ENCODE peak calls at places on chromosomes 7 and 10, in eight cellular contexts. One of them, this sample, is unnamed.

GRCh38 chr10:53064609-53065008 is 292.0 kb upstream of the MBL2 start:
- DNase-seq in H7: no peak
- DNase-seq in CD8-positive, alpha-beta memory T cell: no peak
- DNase-seq in MCF 10A: no peak
- DNase-seq in neuronal stem cell: no peak
- DNase-seq in mammary epithelial cell: no peak
- DNase-seq in T-helper 1 cell: no peak
- DNase-seq in midbrain: no peak
- DNase-seq in this sample: no peak

GRCh38 chr10:98269435-98269912 is 1.5 kb upstream of the LOXL4 start:
- DNase-seq in H7: peak; percentile 71
- DNase-seq in CD8-positive, alpha-beta memory T cell: no peak
- DNase-seq in MCF 10A: peak; percentile 75
- DNase-seq in neuronal stem cell: no peak
- DNase-seq in mammary epithelial cell: peak; percentile 63
- DNase-seq in T-helper 1 cell: no peak
- DNase-seq in midbrain: peak; percentile 12
- DNase-seq in this sample: peak; percentile 64

GRCh38 chr7:149733554-149734513 is 39.6 kb downstream of the ZNF467 start:
- DNase-seq in H7: no peak
- DNase-seq in CD8-positive, alpha-beta memory T cell: no peak
- DNase-seq in MCF 10A: no peak
- DNase-seq in neuronal stem cell: no peak
- DNase-seq in mammary epithelial cell: no peak
- DNase-seq in T-helper 1 cell: no peak
- DNase-seq in midbrain: no peak
- DNase-seq in this sample: no peak

GRCh38 chr10:69417542-69417941 is 824 bp upstream of the TACR2 start:
- DNase-seq in H7: no peak
- DNase-seq in CD8-positive, alpha-beta memory T cell: no peak
- DNase-seq in MCF 10A: no peak
- DNase-seq in neuronal stem cell: no peak
- DNase-seq in mammary epithelial cell: no peak
- DNase-seq in T-helper 1 cell: no peak
- DNase-seq in midbrain: no peak
- DNase-seq in this sample: no peak

GRCh38 chr10:62352356-62352963 is 21.7 kb upstream of the ZNF365 start:
- DNase-seq in H7: no peak
- DNase-seq in CD8-positive, alpha-beta memory T cell: no peak
- DNase-seq in MCF 10A: peak; percentile 0
- DNase-seq in neuronal stem cell: no peak
- DNase-seq in mammary epithelial cell: peak; percentile 81
- DNase-seq in T-helper 1 cell: no peak
- DNase-seq in midbrain: no peak
- DNase-seq in this sample: no peak

GRCh38 chr10:15745748-15746147 is 26.0 kb upstream of the ITGA8 start:
- DNase-seq in H7: no peak
- DNase-seq in CD8-positive, alpha-beta memory T cell: no peak
- DNase-seq in MCF 10A: no peak
- DNase-seq in neuronal stem cell: no peak
- DNase-seq in mammary epithelial cell: no peak
- DNase-seq in T-helper 1 cell: no peak
- DNase-seq in midbrain: no peak
- DNase-seq in this sample: no peak

GRCh38 chr10:77925410-77925794 is 1.2 kb downstream of the DLG5 start:
- DNase-seq in H7: peak; percentile 36
- DNase-seq in CD8-positive, alpha-beta memory T cell: no peak
- DNase-seq in MCF 10A: no peak
- DNase-seq in neuronal stem cell: no peak
- DNase-seq in mammary epithelial cell: peak; percentile 50
- DNase-seq in T-helper 1 cell: no peak
- DNase-seq in midbrain: peak; percentile 26
- DNase-seq in this sample: no peak

GRCh38 chr7:135512135-135512887 is 2.4 kb upstream of the CNOT4 start:
- DNase-seq in H7: peak; percentile 46
- DNase-seq in CD8-positive, alpha-beta memory T cell: no peak
- DNase-seq in MCF 10A: peak; percentile 80
- DNase-seq in neuronal stem cell: peak; percentile 11
- DNase-seq in mammary epithelial cell: peak; percentile 53
- DNase-seq in T-helper 1 cell: peak; percentile 71
- DNase-seq in midbrain: peak; percentile 62
- DNase-seq in this sample: no peak

GRCh38 chr7:19017374-19017773 is 100.1 kb downstream of the TWIST1 start:
- DNase-seq in H7: no peak
- DNase-seq in CD8-positive, alpha-beta memory T cell: no peak
- DNase-seq in MCF 10A: no peak
- DNase-seq in neuronal stem cell: no peak
- DNase-seq in mammary epithelial cell: no peak
- DNase-seq in T-helper 1 cell: no peak
- DNase-seq in midbrain: no peak
- DNase-seq in this sample: no peak

GRCh38 chr7:18901351-18901750 is 216.1 kb downstream of the TWIST1 start:
- DNase-seq in H7: no peak
- DNase-seq in CD8-positive, alpha-beta memory T cell: no peak
- DNase-seq in MCF 10A: no peak
- DNase-seq in neuronal stem cell: no peak
- DNase-seq in mammary epithelial cell: no peak
- DNase-seq in T-helper 1 cell: no peak
- DNase-seq in midbrain: no peak
- DNase-seq in this sample: no peak

GRCh38 chr7:152519290-152519689 is 83.5 kb upstream of the KMT2C start:
- DNase-seq in H7: no peak
- DNase-seq in CD8-positive, alpha-beta memory T cell: no peak
- DNase-seq in MCF 10A: no peak
- DNase-seq in neuronal stem cell: no peak
- DNase-seq in mammary epithelial cell: no peak
- DNase-seq in T-helper 1 cell: no peak
- DNase-seq in midbrain: no peak
- DNase-seq in this sample: no peak

GRCh38 chr10:5526691-5527331 is 2.0 kb downstream of the CALML3 start:
- DNase-seq in H7: no peak
- DNase-seq in CD8-positive, alpha-beta memory T cell: no peak
- DNase-seq in MCF 10A: no peak
- DNase-seq in neuronal stem cell: no peak
- DNase-seq in mammary epithelial cell: no peak
- DNase-seq in T-helper 1 cell: no peak
- DNase-seq in midbrain: no peak
- DNase-seq in this sample: no peak

GRCh38 chr7:150685219-150686029 is at the start of gene GIMAP2:
- DNase-seq in H7: no peak
- DNase-seq in CD8-positive, alpha-beta memory T cell: no peak
- DNase-seq in MCF 10A: peak; percentile 33
- DNase-seq in neuronal stem cell: no peak
- DNase-seq in mammary epithelial cell: peak; percentile 43
- DNase-seq in T-helper 1 cell: peak; percentile 80
- DNase-seq in midbrain: peak; percentile 45
- DNase-seq in this sample: no peak

GRCh38 chr10:133315847-133316246 is 7.1 kb downstream of the ZNF511 start:
- DNase-seq in H7: no peak
- DNase-seq in CD8-positive, alpha-beta memory T cell: no peak
- DNase-seq in MCF 10A: no peak
- DNase-seq in neuronal stem cell: no peak
- DNase-seq in mammary epithelial cell: no peak
- DNase-seq in T-helper 1 cell: no peak
- DNase-seq in midbrain: no peak
- DNase-seq in this sample: no peak

GRCh38 chr7:98077762-98078161 is 28.9 kb upstream of the LMTK2 start:
- DNase-seq in H7: no peak
- DNase-seq in CD8-positive, alpha-beta memory T cell: no peak
- DNase-seq in MCF 10A: no peak
- DNase-seq in neuronal stem cell: no peak
- DNase-seq in mammary epithelial cell: no peak
- DNase-seq in T-helper 1 cell: no peak
- DNase-seq in midbrain: no peak
- DNase-seq in this sample: no peak

GRCh38 chr10:71093531-71093930 is 118.8 kb upstream of the UNC5B start:
- DNase-seq in H7: no peak
- DNase-seq in CD8-positive, alpha-beta memory T cell: no peak
- DNase-seq in MCF 10A: no peak
- DNase-seq in neuronal stem cell: no peak
- DNase-seq in mammary epithelial cell: no peak
- DNase-seq in T-helper 1 cell: no peak
- DNase-seq in midbrain: no peak
- DNase-seq in this sample: no peak

GRCh38 chr10:71888623-71889387 is 37.8 kb upstream of the PSAP start:
- DNase-seq in H7: peak; percentile 84
- DNase-seq in CD8-positive, alpha-beta memory T cell: no peak
- DNase-seq in MCF 10A: peak; percentile 83
- DNase-seq in neuronal stem cell: peak; percentile 23
- DNase-seq in mammary epithelial cell: peak; percentile 78
- DNase-seq in T-helper 1 cell: peak; percentile 64
- DNase-seq in midbrain: peak; percentile 89
- DNase-seq in this sample: peak; percentile 95

GRCh38 chr10:72107325-72108003 is 19.1 kb upstream of the SPOCK2 start:
- DNase-seq in H7: no peak
- DNase-seq in CD8-positive, alpha-beta memory T cell: no peak
- DNase-seq in MCF 10A: peak; percentile 5
- DNase-seq in neuronal stem cell: no peak
- DNase-seq in mammary epithelial cell: peak; percentile 75
- DNase-seq in T-helper 1 cell: peak; percentile 66
- DNase-seq in midbrain: no peak
- DNase-seq in this sample: no peak

GRCh38 chr7:105189859-105190492 is 176.0 kb downstream of the KMT2E start:
- DNase-seq in H7: no peak
- DNase-seq in CD8-positive, alpha-beta memory T cell: no peak
- DNase-seq in MCF 10A: no peak
- DNase-seq in neuronal stem cell: no peak
- DNase-seq in mammary epithelial cell: no peak
- DNase-seq in T-helper 1 cell: no peak
- DNase-seq in midbrain: no peak
- DNase-seq in this sample: no peak

GRCh38 chr10:130300608-130301025 is 164.4 kb downstream of the GLRX3 start:
- DNase-seq in H7: no peak
- DNase-seq in CD8-positive, alpha-beta memory T cell: no peak
- DNase-seq in MCF 10A: no peak
- DNase-seq in neuronal stem cell: no peak
- DNase-seq in mammary epithelial cell: no peak
- DNase-seq in T-helper 1 cell: peak; percentile 48
- DNase-seq in midbrain: no peak
- DNase-seq in this sample: peak; percentile 89

GRCh38 chr10:55631071-55631654 is 729.9 kb downstream of the ZWINT start:
- DNase-seq in H7: peak; percentile 84
- DNase-seq in CD8-positive, alpha-beta memory T cell: no peak
- DNase-seq in MCF 10A: no peak
- DNase-seq in neuronal stem cell: peak; percentile 80
- DNase-seq in mammary epithelial cell: peak; percentile 27
- DNase-seq in T-helper 1 cell: peak; percentile 24
- DNase-seq in midbrain: peak; percentile 63
- DNase-seq in this sample: peak; percentile 91

GRCh38 chr10:79158402-79159097 is 89.8 kb downstream of the ZMIZ1 start:
- DNase-seq in H7: peak; percentile 77
- DNase-seq in CD8-positive, alpha-beta memory T cell: no peak
- DNase-seq in MCF 10A: no peak
- DNase-seq in neuronal stem cell: no peak
- DNase-seq in mammary epithelial cell: no peak
- DNase-seq in T-helper 1 cell: no peak
- DNase-seq in midbrain: no peak
- DNase-seq in this sample: no peak

GRCh38 chr7:85602196-85602595 is 415.3 kb upstream of the SEMA3D start:
- DNase-seq in H7: no peak
- DNase-seq in CD8-positive, alpha-beta memory T cell: no peak
- DNase-seq in MCF 10A: no peak
- DNase-seq in neuronal stem cell: no peak
- DNase-seq in mammary epithelial cell: peak; percentile 23
- DNase-seq in T-helper 1 cell: no peak
- DNase-seq in midbrain: no peak
- DNase-seq in this sample: no peak

GRCh38 chr10:9018161-9018843 is 963.8 kb downstream of the GATA3 start:
- DNase-seq in H7: no peak
- DNase-seq in CD8-positive, alpha-beta memory T cell: no peak
- DNase-seq in MCF 10A: no peak
- DNase-seq in neuronal stem cell: no peak
- DNase-seq in mammary epithelial cell: no peak
- DNase-seq in T-helper 1 cell: no peak
- DNase-seq in midbrain: no peak
- DNase-seq in this sample: no peak

GRCh38 chr7:22049848-22050247 is 104.1 kb upstream of the CDCA7L start:
- DNase-seq in H7: no peak
- DNase-seq in CD8-positive, alpha-beta memory T cell: no peak
- DNase-seq in MCF 10A: no peak
- DNase-seq in neuronal stem cell: no peak
- DNase-seq in mammary epithelial cell: no peak
- DNase-seq in T-helper 1 cell: no peak
- DNase-seq in midbrain: no peak
- DNase-seq in this sample: no peak

GRCh38 chr7:114852275-114852674 is 69.6 kb upstream of the MDFIC start:
- DNase-seq in H7: no peak
- DNase-seq in CD8-positive, alpha-beta memory T cell: no peak
- DNase-seq in MCF 10A: no peak
- DNase-seq in neuronal stem cell: no peak
- DNase-seq in mammary epithelial cell: no peak
- DNase-seq in T-helper 1 cell: no peak
- DNase-seq in midbrain: no peak
- DNase-seq in this sample: no peak

GRCh38 chr10:44931621-44932337 is 20.6 kb downstream of the TMEM72 start:
- DNase-seq in H7: no peak
- DNase-seq in CD8-positive, alpha-beta memory T cell: no peak
- DNase-seq in MCF 10A: no peak
- DNase-seq in neuronal stem cell: no peak
- DNase-seq in mammary epithelial cell: no peak
- DNase-seq in T-helper 1 cell: no peak
- DNase-seq in midbrain: no peak
- DNase-seq in this sample: no peak

GRCh38 chr10:101067356-101068083 is 5.7 kb downstream of the KAZALD1 start:
- DNase-seq in H7: peak; percentile 92
- DNase-seq in CD8-positive, alpha-beta memory T cell: peak; percentile 63
- DNase-seq in MCF 10A: peak; percentile 87
- DNase-seq in neuronal stem cell: peak; percentile 83
- DNase-seq in mammary epithelial cell: peak; percentile 53
- DNase-seq in T-helper 1 cell: peak; percentile 79
- DNase-seq in midbrain: peak; percentile 78
- DNase-seq in this sample: peak; percentile 92

GRCh38 chr7:5692112-5692844 is 89.2 kb downstream of the RNF216 start:
- DNase-seq in H7: no peak
- DNase-seq in CD8-positive, alpha-beta memory T cell: no peak
- DNase-seq in MCF 10A: peak; percentile 94
- DNase-seq in neuronal stem cell: no peak
- DNase-seq in mammary epithelial cell: peak; percentile 93
- DNase-seq in T-helper 1 cell: no peak
- DNase-seq in midbrain: peak; percentile 56
- DNase-seq in this sample: peak; percentile 38

GRCh38 chr10:103433858-103434257 is 18.3 kb downstream of the CALHM2 start:
- DNase-seq in H7: no peak
- DNase-seq in CD8-positive, alpha-beta memory T cell: no peak
- DNase-seq in MCF 10A: no peak
- DNase-seq in neuronal stem cell: no peak
- DNase-seq in mammary epithelial cell: no peak
- DNase-seq in T-helper 1 cell: no peak
- DNase-seq in midbrain: no peak
- DNase-seq in this sample: no peak

GRCh38 chr7:112362053-112362650 is 88.1 kb upstream of the IFRD1 start:
- DNase-seq in H7: no peak
- DNase-seq in CD8-positive, alpha-beta memory T cell: no peak
- DNase-seq in MCF 10A: no peak
- DNase-seq in neuronal stem cell: no peak
- DNase-seq in mammary epithelial cell: no peak
- DNase-seq in T-helper 1 cell: no peak
- DNase-seq in midbrain: no peak
- DNase-seq in this sample: no peak

GRCh38 chr7:155456772-155457543 is 971 bp upstream of the EN2 start:
- DNase-seq in H7: peak; percentile 96
- DNase-seq in CD8-positive, alpha-beta memory T cell: no peak
- DNase-seq in MCF 10A: no peak
- DNase-seq in neuronal stem cell: no peak
- DNase-seq in mammary epithelial cell: peak; percentile 40
- DNase-seq in T-helper 1 cell: no peak
- DNase-seq in midbrain: peak; percentile 88
- DNase-seq in this sample: peak; percentile 93

GRCh38 chr10:67815571-67816059 is 22.4 kb downstream of the DNAJC12 start:
- DNase-seq in H7: no peak
- DNase-seq in CD8-positive, alpha-beta memory T cell: no peak
- DNase-seq in MCF 10A: peak; percentile 27
- DNase-seq in neuronal stem cell: no peak
- DNase-seq in mammary epithelial cell: no peak
- DNase-seq in T-helper 1 cell: peak; percentile 74
- DNase-seq in midbrain: no peak
- DNase-seq in this sample: no peak

GRCh38 chr10:102744374-102745051 is 765 bp downstream of the WBP1L start:
- DNase-seq in H7: peak; percentile 37
- DNase-seq in CD8-positive, alpha-beta memory T cell: no peak
- DNase-seq in MCF 10A: no peak
- DNase-seq in neuronal stem cell: no peak
- DNase-seq in mammary epithelial cell: no peak
- DNase-seq in T-helper 1 cell: no peak
- DNase-seq in midbrain: no peak
- DNase-seq in this sample: no peak

This sample was measured in upper lobe of left lung.